ENCODE peak calls at places on chromosomes 12 and 14, in six cellular contexts. M is heart left ventricle; K is CD4-positive, CD25-positive, alpha-beta regulatory T cell; A is lung; J is mesendoderm; F is pancreas. B is an unnamed sample.

GRCh38 chr12:106348411-106348810 is 9.1 kb upstream of the POLR3B start:
- DNase-seq in M (no peak), K (no peak), A (no peak), J (no peak), F (no peak), B (no peak)

GRCh38 chr12:96121271-96121711 is 72.9 kb upstream of the ELK3 start:
- DNase-seq in M (no peak), K (no peak), A (no peak), J (no peak), F (no peak), B (no peak)

GRCh38 chr12:47302111-47302597 is 222.4 kb upstream of the AMIGO2 start:
- DNase-seq in M (no peak), K (no peak), A (no peak), J (peak; percentile 76), F (no peak), B (no peak)

GRCh38 chr14:75282166-75282547 is 3.5 kb downstream of the FOS start:
- DNase-seq in M (no peak), K (peak; percentile 24), A (no peak), J (peak; percentile 54), F (no peak), B (no peak)

GRCh38 chr12:88362439-88362838 is 217.8 kb downstream of the KITLG start:
- DNase-seq in M (no peak), K (no peak), A (no peak), J (no peak), F (no peak), B (no peak)

GRCh38 chr12:19369691-19370148 is 69.6 kb upstream of the AEBP2 start:
- DNase-seq in M (no peak), K (no peak), A (no peak), J (no peak), F (no peak), B (no peak)

GRCh38 chr12:68980476-68981212 is 47.7 kb upstream of the CPM start:
- DNase-seq in M (no peak), K (no peak), A (no peak), J (no peak), F (peak; percentile 5), B (no peak)

GRCh38 chr14:57549765-57550420 is 56.2 kb upstream of the CCDC198 start:
- DNase-seq in M (no peak), K (no peak), A (no peak), J (peak; percentile 33), F (no peak), B (no peak)

GRCh38 chr12:111783046-111783445 is 16.3 kb downstream of the ALDH2 start:
- DNase-seq in M (no peak), K (no peak), A (no peak), J (no peak), F (no peak), B (no peak)

GRCh38 chr14:32977913-32978312 is 39.2 kb downstream of the NPAS3 start:
- DNase-seq in M (no peak), K (no peak), A (no peak), J (no peak), F (no peak), B (no peak)

GRCh38 chr12:103530352-103530751 is 34.6 kb upstream of the C12orf42 start:
- DNase-seq in M (no peak), K (no peak), A (no peak), J (no peak), F (no peak), B (no peak)

GRCh38 chr12:45601390-45601789 is 128.1 kb upstream of the ARID2 start:
- DNase-seq in M (no peak), K (no peak), A (no peak), J (no peak), F (no peak), B (no peak)

GRCh38 chr12:2264622-2265306 is 212.0 kb downstream of the CACNA1C start:
- DNase-seq in M (no peak), K (no peak), A (no peak), J (peak; percentile 89), F (no peak), B (no peak)
- H3K27ac ChIP-seq in M (peak overlapping the region; percentile 52), K (no peak overlapping the region), A (peak overlapping the region; percentile 74), J (no peak overlapping the region), F (no peak overlapping the region), B (no peak overlapping the region)

GRCh38 chr14:38880643-38881567 is 222.1 kb downstream of the SEC23A start:
- DNase-seq in M (no peak), K (no peak), A (no peak), J (no peak), F (no peak), B (no peak)

GRCh38 chr14:38884109-38884508 is 218.9 kb downstream of the SEC23A start:
- DNase-seq in M (no peak), K (no peak), A (no peak), J (no peak), F (no peak), B (no peak)

GRCh38 chr14:38882533-38882932 is 220.5 kb downstream of the SEC23A start:
- DNase-seq in M (no peak), K (no peak), A (no peak), J (no peak), F (no peak), B (no peak)

GRCh38 chr14:38887696-38888095 is 215.3 kb downstream of the SEC23A start:
- DNase-seq in M (no peak), K (no peak), A (no peak), J (no peak), F (no peak), B (no peak)

DNA sequence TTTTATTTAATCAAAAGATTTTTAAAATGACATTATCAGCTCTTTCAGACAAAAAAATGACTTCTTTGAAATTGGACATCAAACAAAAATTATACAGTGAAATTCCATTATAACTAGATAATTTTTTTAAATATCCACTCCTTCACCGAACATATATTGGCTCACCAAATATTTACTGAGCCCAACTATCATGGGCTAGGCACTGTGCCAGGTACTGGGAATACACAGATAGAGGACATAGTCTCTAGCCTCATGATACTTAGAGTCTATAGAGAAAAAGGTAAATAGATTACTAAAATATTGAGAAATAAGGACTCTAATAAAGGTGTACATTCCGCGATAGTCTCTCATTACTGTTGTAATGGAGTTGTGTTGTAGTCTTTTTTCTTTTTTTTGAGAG is 219.9 kb downstream of the SEC23A start:
- DNase-seq in M (no peak), K (no peak), A (no peak), J (no peak), F (no peak), B (no peak)
- H3K27ac ChIP-seq in M (no peak overlapping the region), K (no peak overlapping the region), A (no peak overlapping the region), J (no peak overlapping the region), F (no peak overlapping the region), B (no peak overlapping the region)

GRCh38 chr12:101942206-101942605 is 64.8 kb downstream of the DRAM1 start:
- DNase-seq in M (no peak), K (no peak), A (no peak), J (no peak), F (no peak), B (no peak)

GRCh38 chr12:101940400-101940950 is 63.1 kb downstream of the DRAM1 start:
- DNase-seq in M (no peak), K (no peak), A (no peak), J (no peak), F (no peak), B (no peak)

GRCh38 chr12:101939856-101940265 is 62.5 kb downstream of the DRAM1 start:
- DNase-seq in M (peak; percentile 37), K (peak; percentile 17), A (peak; percentile 60), J (peak; percentile 87), F (no peak), B (no peak)

GRCh38 chr12:101939306-101939705 is 61.9 kb downstream of the DRAM1 start:
- DNase-seq in M (no peak), K (no peak), A (no peak), J (no peak), F (no peak), B (no peak)

GRCh38 chr12:101941306-101942000 is 64.1 kb downstream of the DRAM1 start:
- DNase-seq in M (no peak), K (no peak), A (no peak), J (peak; percentile 14), F (no peak), B (no peak)
- H3K27ac ChIP-seq in M (no peak overlapping the region), K (no peak overlapping the region), A (no peak overlapping the region), J (no peak overlapping the region), F (no peak overlapping the region), B (no peak overlapping the region)

GRCh38 chr12:76422154-76422877 is 74.1 kb upstream of the BBS10 start:
- DNase-seq in M (no peak), K (no peak), A (no peak), J (no peak), F (no peak), B (no peak)
- H3K27ac ChIP-seq in M (no peak overlapping the region), K (no peak overlapping the region), A (no peak overlapping the region), J (no peak overlapping the region), F (no peak overlapping the region), B (no peak overlapping the region)

DNA sequence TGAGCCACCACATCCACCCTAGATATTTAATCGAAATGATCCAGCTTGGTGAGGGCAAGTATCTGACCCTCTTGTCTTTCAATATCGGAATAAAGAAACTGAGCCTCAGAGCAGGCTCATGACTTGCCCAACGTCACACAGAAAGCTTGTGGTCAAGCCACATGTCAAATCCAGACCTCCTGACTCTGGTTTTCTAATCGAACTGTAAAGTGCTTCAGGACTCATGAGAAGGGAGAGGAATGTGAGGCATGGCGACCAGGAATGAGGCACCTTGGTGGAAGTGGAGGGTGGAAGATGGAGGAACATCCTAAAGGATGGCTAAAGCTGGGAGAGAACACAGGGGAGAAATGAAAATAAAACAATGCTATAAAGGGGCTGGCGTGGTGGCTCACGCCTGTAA is 27.9 kb upstream of the SPPL3 start:
- DNase-seq in M (no peak), K (no peak), A (no peak), J (no peak), F (no peak), B (no peak)
- H3K27ac ChIP-seq in M (no peak overlapping the region), K (no peak overlapping the region), A (no peak overlapping the region), J (no peak overlapping the region), F (no peak overlapping the region), B (no peak overlapping the region)

B was measured in substantia nigra.